ENCODE peak calls at places on chromosomes 4 and X, in nine cellular contexts. One of them, this sample, is unnamed.
A peak's percentile ranks its signal among the peaks of the same experiment; 100 is the strongest.

GRCh38 chr4:20443406-20443805 is 191.7 kb downstream of the SLIT2 start:
- DNase-seq in pancreas: no peak
- DNase-seq in MCF 10A: no peak
- DNase-seq in thoracic aorta: no peak
- DNase-seq in A673: no peak
- DNase-seq in heart right ventricle: no peak
- DNase-seq in GM12865: no peak
- DNase-seq in RWPE1: no peak
- DNase-seq in CD4-positive, alpha-beta T cell: no peak
- DNase-seq in this sample: no peak

GRCh38 chrX:71253253-71254091 is 468 bp downstream of the ZMYM3 start:
- DNase-seq in pancreas: peak; percentile 64
- DNase-seq in MCF 10A: peak; percentile 20
- DNase-seq in thoracic aorta: no peak
- DNase-seq in A673: peak; percentile 61
- DNase-seq in heart right ventricle: peak; percentile 26
- DNase-seq in GM12865: peak; percentile 57
- DNase-seq in RWPE1: peak; percentile 28
- DNase-seq in CD4-positive, alpha-beta T cell: peak; percentile 43
- DNase-seq in this sample: peak; percentile 56

GRCh38 chrX:108772549-108772948 is 36.2 kb upstream of the IRS4 start:
- DNase-seq in pancreas: no peak
- DNase-seq in MCF 10A: no peak
- DNase-seq in thoracic aorta: no peak
- DNase-seq in A673: no peak
- DNase-seq in heart right ventricle: no peak
- DNase-seq in GM12865: no peak
- DNase-seq in RWPE1: no peak
- DNase-seq in CD4-positive, alpha-beta T cell: no peak
- DNase-seq in this sample: no peak

GRCh38 chr4:98166025-98166730 is 22.9 kb upstream of the STPG2 start:
- DNase-seq in pancreas: peak; percentile 57
- DNase-seq in MCF 10A: peak; percentile 93
- DNase-seq in thoracic aorta: no peak
- DNase-seq in A673: no peak
- DNase-seq in heart right ventricle: peak; percentile 62
- DNase-seq in GM12865: no peak
- DNase-seq in RWPE1: peak; percentile 92
- DNase-seq in CD4-positive, alpha-beta T cell: no peak
- DNase-seq in this sample: no peak

GRCh38 chrX:119784747-119785446 is 6.5 kb downstream of the RPL39 start:
- DNase-seq in pancreas: peak; percentile 33
- DNase-seq in MCF 10A: peak; percentile 47
- DNase-seq in thoracic aorta: no peak
- DNase-seq in A673: peak; percentile 57
- DNase-seq in heart right ventricle: no peak
- DNase-seq in GM12865: peak; percentile 59
- DNase-seq in RWPE1: no peak
- DNase-seq in CD4-positive, alpha-beta T cell: peak; percentile 47
- DNase-seq in this sample: no peak

GRCh38 chr4:129428454-129428853 is 332.5 kb downstream of the C4orf33 start:
- DNase-seq in pancreas: no peak
- DNase-seq in MCF 10A: no peak
- DNase-seq in thoracic aorta: no peak
- DNase-seq in A673: no peak
- DNase-seq in heart right ventricle: no peak
- DNase-seq in GM12865: no peak
- DNase-seq in RWPE1: no peak
- DNase-seq in CD4-positive, alpha-beta T cell: no peak
- DNase-seq in this sample: no peak

GRCh38 chrX:108072746-108073145 is 18.6 kb downstream of the PSMD10 start:
- DNase-seq in pancreas: no peak
- DNase-seq in MCF 10A: no peak
- DNase-seq in thoracic aorta: no peak
- DNase-seq in A673: no peak
- DNase-seq in heart right ventricle: no peak
- DNase-seq in GM12865: no peak
- DNase-seq in RWPE1: no peak
- DNase-seq in CD4-positive, alpha-beta T cell: no peak
- DNase-seq in this sample: no peak

GRCh38 chr4:168474660-168475320 is 5.5 kb downstream of the DDX60L start:
- DNase-seq in pancreas: no peak
- DNase-seq in MCF 10A: no peak
- DNase-seq in thoracic aorta: no peak
- DNase-seq in A673: no peak
- DNase-seq in heart right ventricle: no peak
- DNase-seq in GM12865: no peak
- DNase-seq in RWPE1: no peak
- DNase-seq in CD4-positive, alpha-beta T cell: no peak
- DNase-seq in this sample: no peak

GRCh38 chr4:182922551-182923284 is 5.5 kb upstream of the DCTD start:
- DNase-seq in pancreas: peak; percentile 25
- DNase-seq in MCF 10A: peak; percentile 9
- DNase-seq in thoracic aorta: no peak
- DNase-seq in A673: no peak
- DNase-seq in heart right ventricle: no peak
- DNase-seq in GM12865: no peak
- DNase-seq in RWPE1: no peak
- DNase-seq in CD4-positive, alpha-beta T cell: no peak
- DNase-seq in this sample: no peak

GRCh38 chrX:41722220-41722619 is 1.8 kb upstream of the GPR82 start:
- DNase-seq in pancreas: no peak
- DNase-seq in MCF 10A: no peak
- DNase-seq in thoracic aorta: no peak
- DNase-seq in A673: no peak
- DNase-seq in heart right ventricle: no peak
- DNase-seq in GM12865: peak; percentile 29
- DNase-seq in RWPE1: no peak
- DNase-seq in CD4-positive, alpha-beta T cell: no peak
- DNase-seq in this sample: no peak

GRCh38 chr4:85489273-85489672 is 14.3 kb downstream of the ARHGAP24 start:
- DNase-seq in pancreas: no peak
- DNase-seq in MCF 10A: peak; percentile 58
- DNase-seq in thoracic aorta: no peak
- DNase-seq in A673: no peak
- DNase-seq in heart right ventricle: no peak
- DNase-seq in GM12865: no peak
- DNase-seq in RWPE1: peak; percentile 47
- DNase-seq in CD4-positive, alpha-beta T cell: no peak
- DNase-seq in this sample: no peak

GRCh38 chr4:85423414-85423813 is 51.5 kb upstream of the ARHGAP24 start:
- DNase-seq in pancreas: no peak
- DNase-seq in MCF 10A: no peak
- DNase-seq in thoracic aorta: no peak
- DNase-seq in A673: no peak
- DNase-seq in heart right ventricle: no peak
- DNase-seq in GM12865: peak; percentile 17
- DNase-seq in RWPE1: peak; percentile 21
- DNase-seq in CD4-positive, alpha-beta T cell: no peak
- DNase-seq in this sample: no peak

GRCh38 chr4:137998666-137999429 is 243.3 kb downstream of the SLC7A11 start:
- DNase-seq in pancreas: no peak
- DNase-seq in MCF 10A: no peak
- DNase-seq in thoracic aorta: no peak
- DNase-seq in A673: no peak
- DNase-seq in heart right ventricle: no peak
- DNase-seq in GM12865: no peak
- DNase-seq in RWPE1: no peak
- DNase-seq in CD4-positive, alpha-beta T cell: no peak
- DNase-seq in this sample: no peak

GRCh38 chrX:24242649-24243556 is 71.0 kb downstream of the SUPT20HL2 start:
- DNase-seq in pancreas: peak; percentile 42
- DNase-seq in MCF 10A: peak; percentile 78
- DNase-seq in thoracic aorta: no peak
- DNase-seq in A673: peak; percentile 58
- DNase-seq in heart right ventricle: peak; percentile 61
- DNase-seq in GM12865: peak; percentile 96
- DNase-seq in RWPE1: no peak
- DNase-seq in CD4-positive, alpha-beta T cell: no peak
- DNase-seq in this sample: peak; percentile 24

GRCh38 chr4:40199999-40200880 is 3.4 kb downstream of the RHOH start:
- DNase-seq in pancreas: no peak
- DNase-seq in MCF 10A: no peak
- DNase-seq in thoracic aorta: no peak
- DNase-seq in A673: peak; percentile 73
- DNase-seq in heart right ventricle: no peak
- DNase-seq in GM12865: peak; percentile 97
- DNase-seq in RWPE1: no peak
- DNase-seq in CD4-positive, alpha-beta T cell: peak; percentile 50
- DNase-seq in this sample: peak; percentile 39

GRCh38 chr4:30952526-30953219 is 232.5 kb downstream of the PCDH7 start:
- DNase-seq in pancreas: no peak
- DNase-seq in MCF 10A: peak; percentile 6
- DNase-seq in thoracic aorta: no peak
- DNase-seq in A673: no peak
- DNase-seq in heart right ventricle: no peak
- DNase-seq in GM12865: no peak
- DNase-seq in RWPE1: peak; percentile 11
- DNase-seq in CD4-positive, alpha-beta T cell: no peak
- DNase-seq in this sample: no peak

GRCh38 chr4:140305053-140305452 is 68.4 kb upstream of the SCOC start:
- DNase-seq in pancreas: no peak
- DNase-seq in MCF 10A: no peak
- DNase-seq in thoracic aorta: no peak
- DNase-seq in A673: no peak
- DNase-seq in heart right ventricle: no peak
- DNase-seq in GM12865: no peak
- DNase-seq in RWPE1: no peak
- DNase-seq in CD4-positive, alpha-beta T cell: no peak
- DNase-seq in this sample: no peak

GRCh38 chrX:118968031-118968430 is 6.4 kb upstream of the LONRF3 start:
- DNase-seq in pancreas: no peak
- DNase-seq in MCF 10A: peak; percentile 14
- DNase-seq in thoracic aorta: no peak
- DNase-seq in A673: no peak
- DNase-seq in heart right ventricle: no peak
- DNase-seq in GM12865: no peak
- DNase-seq in RWPE1: peak; percentile 26
- DNase-seq in CD4-positive, alpha-beta T cell: no peak
- DNase-seq in this sample: no peak

GRCh38 chrX:13009256-13009655 is 34.3 kb downstream of the TMSB4X start:
- DNase-seq in pancreas: peak; percentile 46
- DNase-seq in MCF 10A: peak; percentile 68
- DNase-seq in thoracic aorta: no peak
- DNase-seq in A673: no peak
- DNase-seq in heart right ventricle: no peak
- DNase-seq in GM12865: no peak
- DNase-seq in RWPE1: no peak
- DNase-seq in CD4-positive, alpha-beta T cell: no peak
- DNase-seq in this sample: no peak

DNA sequence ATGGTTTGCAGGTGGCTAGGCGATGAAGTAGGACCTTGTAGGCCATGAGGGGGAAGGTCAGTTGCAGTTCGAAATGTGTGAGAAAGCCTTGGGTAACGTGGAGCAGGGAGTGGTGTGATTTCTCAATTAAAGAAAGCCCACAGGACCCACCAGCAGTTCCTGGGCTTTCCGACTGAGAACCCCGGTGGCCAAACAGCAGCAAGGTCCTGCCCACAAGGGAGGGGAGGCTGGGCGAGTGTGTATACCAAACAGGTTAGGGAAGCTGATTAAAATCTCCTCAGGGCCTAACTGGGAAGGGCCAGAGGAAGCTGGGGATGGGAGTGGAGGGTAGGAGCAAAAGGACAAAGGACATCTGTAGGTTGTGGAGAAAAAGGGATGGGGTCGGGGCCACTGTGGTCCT is 2.4 kb downstream of the ATP6AP1 start:
- DNase-seq in pancreas: no peak
- DNase-seq in MCF 10A: no peak
- DNase-seq in thoracic aorta: no peak
- DNase-seq in A673: no peak
- DNase-seq in heart right ventricle: no peak
- DNase-seq in GM12865: no peak
- DNase-seq in RWPE1: no peak
- DNase-seq in CD4-positive, alpha-beta T cell: no peak
- DNase-seq in this sample: no peak
- TF ChIP-seq CTCF in pancreas: no peak
- TF ChIP-seq CTCF in MCF 10A: no peak
- TF ChIP-seq CTCF in thoracic aorta: no peak
- TF ChIP-seq CTCF in A673: no peak
- TF ChIP-seq CTCF in heart right ventricle: no peak
- TF ChIP-seq CTCF in GM12865: no peak
- TF ChIP-seq CTCF in RWPE1: no peak
- TF ChIP-seq CTCF in CD4-positive, alpha-beta T cell: no peak
- TF ChIP-seq CTCF in this sample: no peak

DNA sequence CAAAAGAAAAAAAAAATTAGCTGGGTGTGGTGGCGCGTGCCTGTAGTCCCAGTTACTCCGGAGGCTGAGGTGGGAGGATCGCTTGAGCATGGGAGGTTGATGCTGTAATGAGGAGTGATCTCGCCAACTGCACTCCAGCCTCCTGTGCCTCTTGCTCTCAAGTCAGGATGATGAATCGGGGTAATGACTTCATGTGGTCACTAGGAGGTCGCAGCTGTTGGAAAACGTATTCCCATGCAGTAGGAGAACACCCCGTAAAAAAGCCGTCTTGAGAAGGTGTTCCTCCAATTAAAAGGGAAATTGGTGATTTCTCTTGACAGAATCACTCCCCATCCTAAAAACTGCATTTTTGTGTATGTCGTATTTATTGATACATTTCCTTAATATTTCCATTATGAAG is 2.2 kb downstream of the CCNB3 start:
- DNase-seq in pancreas: no peak
- DNase-seq in MCF 10A: no peak
- DNase-seq in thoracic aorta: no peak
- DNase-seq in A673: no peak
- DNase-seq in heart right ventricle: no peak
- DNase-seq in GM12865: no peak
- DNase-seq in RWPE1: no peak
- DNase-seq in CD4-positive, alpha-beta T cell: no peak
- DNase-seq in this sample: no peak
- TF ChIP-seq CTCF in pancreas: no peak
- TF ChIP-seq CTCF in MCF 10A: no peak
- TF ChIP-seq CTCF in thoracic aorta: no peak
- TF ChIP-seq CTCF in A673: no peak
- TF ChIP-seq CTCF in heart right ventricle: no peak
- TF ChIP-seq CTCF in GM12865: no peak
- TF ChIP-seq CTCF in RWPE1: no peak
- TF ChIP-seq CTCF in CD4-positive, alpha-beta T cell: no peak
- TF ChIP-seq CTCF in this sample: no peak

DNA sequence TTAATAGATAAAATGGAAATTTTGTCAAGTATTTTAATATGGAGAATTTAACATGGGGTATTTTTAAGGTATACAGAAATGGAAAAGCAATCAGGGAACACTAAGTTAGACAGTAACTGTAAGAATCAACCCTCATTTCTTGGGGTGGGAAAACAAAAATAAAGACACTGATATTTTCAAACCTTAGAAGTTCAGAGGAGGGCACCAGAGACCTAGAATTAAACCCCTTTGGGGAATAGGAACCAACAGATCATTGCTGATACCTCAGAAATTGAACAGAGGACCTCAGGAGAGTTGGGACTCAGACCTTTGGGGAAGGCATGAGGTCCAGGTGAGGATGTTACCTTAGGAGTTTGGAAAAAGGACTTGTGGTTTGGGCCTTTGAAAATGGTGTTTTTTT is 435.6 kb downstream of the TMA16 start:
- DNase-seq in pancreas: no peak
- DNase-seq in MCF 10A: peak; percentile 5
- DNase-seq in thoracic aorta: no peak
- DNase-seq in A673: no peak
- DNase-seq in heart right ventricle: no peak
- DNase-seq in GM12865: no peak
- DNase-seq in RWPE1: no peak
- DNase-seq in CD4-positive, alpha-beta T cell: no peak
- DNase-seq in this sample: no peak
- TF ChIP-seq CTCF in pancreas: no peak
- TF ChIP-seq CTCF in MCF 10A: no peak
- TF ChIP-seq CTCF in thoracic aorta: no peak
- TF ChIP-seq CTCF in A673: peak; percentile 9
- TF ChIP-seq CTCF in heart right ventricle: no peak
- TF ChIP-seq CTCF in GM12865: no peak
- TF ChIP-seq CTCF in RWPE1: no peak
- TF ChIP-seq CTCF in CD4-positive, alpha-beta T cell: no peak
- TF ChIP-seq CTCF in this sample: no peak

GRCh38 chrX:153495903-153496629 is 1.3 kb downstream of the BGN start:
- DNase-seq in pancreas: no peak
- DNase-seq in MCF 10A: no peak
- DNase-seq in thoracic aorta: no peak
- DNase-seq in A673: no peak
- DNase-seq in heart right ventricle: no peak
- DNase-seq in GM12865: no peak
- DNase-seq in RWPE1: no peak
- DNase-seq in CD4-positive, alpha-beta T cell: no peak
- DNase-seq in this sample: no peak
- TF ChIP-seq CTCF in pancreas: no peak
- TF ChIP-seq CTCF in MCF 10A: no peak
- TF ChIP-seq CTCF in thoracic aorta: no peak
- TF ChIP-seq CTCF in A673: no peak
- TF ChIP-seq CTCF in heart right ventricle: no peak
- TF ChIP-seq CTCF in GM12865: no peak
- TF ChIP-seq CTCF in RWPE1: no peak
- TF ChIP-seq CTCF in CD4-positive, alpha-beta T cell: no peak
- TF ChIP-seq CTCF in this sample: no peak

This sample was measured in GM13977.